ENCODE peak calls at places on chromosomes 3 and 15, in six cellular contexts. One of them, this sample, is unnamed.

GRCh38 chr15:52292780-52293392 is 2.7 kb downstream of the MYO5C start:
- DNase-seq in AG08395: no peak
- DNase-seq in tibial nerve: no peak
- DNase-seq in NCI-H1092: no peak
- DNase-seq in OCI-LY7: peak; percentile 19
- DNase-seq in NCI-H69: no peak
- DNase-seq in this sample: no peak

GRCh38 chr15:28969511-28970085 is 83.8 kb downstream of the APBA2 start:
- DNase-seq in tibial nerve: no peak
- DNase-seq in NCI-H69: no peak
- DNase-seq in AG08395: no peak
- DNase-seq in OCI-LY7: no peak
- DNase-seq in NCI-H1092: no peak
- DNase-seq in this sample: no peak

GRCh38 chr3:168952551-168952950 is 711.0 kb downstream of the MECOM start:
- DNase-seq in AG08395: peak; percentile 20
- DNase-seq in NCI-H69: peak; percentile 65
- DNase-seq in NCI-H1092: no peak
- DNase-seq in OCI-LY7: no peak
- DNase-seq in tibial nerve: no peak
- DNase-seq in this sample: peak; percentile 5

GRCh38 chr3:115512565-115513410 is 110.5 kb upstream of the GAP43 start:
- DNase-seq in NCI-H1092: peak; percentile 57
- DNase-seq in OCI-LY7: no peak
- DNase-seq in tibial nerve: no peak
- DNase-seq in NCI-H69: peak; percentile 83
- DNase-seq in AG08395: peak; percentile 31
- DNase-seq in this sample: peak; percentile 11

GRCh38 chr3:13014755-13015285 is 58.4 kb downstream of the IQSEC1 start:
- DNase-seq in NCI-H1092: no peak
- DNase-seq in tibial nerve: no peak
- DNase-seq in AG08395: no peak
- DNase-seq in NCI-H69: no peak
- DNase-seq in OCI-LY7: no peak
- DNase-seq in this sample: no peak

GRCh38 chr15:75508741-75509532 is 57.4 kb upstream of the SIN3A start:
- DNase-seq in AG08395: peak; percentile 43
- DNase-seq in tibial nerve: peak; percentile 44
- DNase-seq in OCI-LY7: peak; percentile 48
- DNase-seq in NCI-H69: peak; percentile 6
- DNase-seq in NCI-H1092: no peak
- DNase-seq in this sample: peak; percentile 35

GRCh38 chr3:185734725-185735096 is 90.1 kb downstream of the IGF2BP2 start:
- DNase-seq in NCI-H1092: no peak
- DNase-seq in tibial nerve: no peak
- DNase-seq in AG08395: no peak
- DNase-seq in OCI-LY7: no peak
- DNase-seq in NCI-H69: no peak
- DNase-seq in this sample: no peak

GRCh38 chr3:184740509-184741258 is 28.8 kb upstream of the MAGEF1 start:
- DNase-seq in NCI-H69: peak; percentile 61
- DNase-seq in OCI-LY7: no peak
- DNase-seq in tibial nerve: no peak
- DNase-seq in AG08395: peak; percentile 81
- DNase-seq in NCI-H1092: no peak
- DNase-seq in this sample: no peak

GRCh38 chr3:30399394-30400181 is 206.8 kb upstream of the TGFBR2 start:
- DNase-seq in OCI-LY7: no peak
- DNase-seq in AG08395: no peak
- DNase-seq in NCI-H1092: no peak
- DNase-seq in NCI-H69: peak; percentile 5
- DNase-seq in tibial nerve: no peak
- DNase-seq in this sample: no peak

GRCh38 chr3:56547486-56547885 is 9.5 kb upstream of the CCDC66 start:
- DNase-seq in AG08395: no peak
- DNase-seq in NCI-H69: peak; percentile 21
- DNase-seq in NCI-H1092: peak; percentile 1
- DNase-seq in tibial nerve: no peak
- DNase-seq in OCI-LY7: peak; percentile 5
- DNase-seq in this sample: no peak